ENCODE peak calls at places on chromosomes 7 and 10, in five cellular contexts. P is midbrain, H is endodermal cell, U is ELR, Z is Calu3. Q is an unnamed sample.

GRCh38 chr10:122149138-122149606 is 121.9 kb upstream of the BTBD16 start:
- DNase-seq in P (no peak), H (peak; percentile 54), U (no peak), Z (no peak), Q (no peak)

GRCh38 chr7:148699772-148700629 is 1.3 kb downstream of the CUL1 start:
- DNase-seq in P (peak; percentile 45), H (no peak), U (peak; percentile 34), Z (no peak), Q (peak; percentile 20)

GRCh38 chr7:73701357-73701995 is 18.0 kb downstream of the STX1A start:
- DNase-seq in P (no peak), H (peak; percentile 94), U (peak; percentile 78), Z (peak; percentile 48), Q (peak; percentile 50)

GRCh38 chr10:1157615-1157933 is 101.4 kb downstream of the WDR37 start:
- DNase-seq in P (no peak), H (no peak), U (no peak), Z (no peak), Q (no peak)

GRCh38 chr10:119118231-119118630 is 14.3 kb downstream of the DENND10 start:
- DNase-seq in P (no peak), H (no peak), U (no peak), Z (no peak), Q (no peak)

GRCh38 chr10:21600804-21601512 is 66.9 kb downstream of the MLLT10 start:
- DNase-seq in P (no peak), H (no peak), U (no peak), Z (no peak), Q (no peak)

GRCh38 chr7:70788276-70788675 is 343.7 kb upstream of the GALNT17 start:
- DNase-seq in P (no peak), H (peak; percentile 38), U (peak; percentile 2), Z (no peak), Q (no peak)

GRCh38 chr7:158970132-158970531 is 113.8 kb downstream of the DYNC2I1 start:
- DNase-seq in P (no peak), H (no peak), U (no peak), Z (no peak), Q (no peak)

GRCh38 chr10:119541459-119542356 is 811 bp downstream of the RGS10 start:
- DNase-seq in P (no peak), H (peak; percentile 66), U (peak; percentile 52), Z (no peak), Q (no peak)

GRCh38 chr10:71920540-71921318 is 43.5 kb upstream of the CHST3 start:
- DNase-seq in P (no peak), H (no peak), U (peak; percentile 61), Z (no peak), Q (no peak)

GRCh38 chr10:28179490-28180099 is 123.3 kb downstream of the MPP7 start:
- DNase-seq in P (peak; percentile 36), H (no peak), U (peak; percentile 81), Z (peak; percentile 57), Q (peak; percentile 79)

GRCh38 chr10:32150532-32151101 is 94.4 kb upstream of the KIF5B start:
- DNase-seq in P (no peak), H (peak; percentile 58), U (no peak), Z (no peak), Q (no peak)

GRCh38 chr10:59968705-59969104 is 62.3 kb upstream of the CCDC6 start:
- DNase-seq in P (no peak), H (no peak), U (no peak), Z (peak; percentile 58), Q (no peak)

GRCh38 chr7:42372498-42372897 is 135.5 kb upstream of the GLI3 start:
- DNase-seq in P (no peak), H (no peak), U (no peak), Z (no peak), Q (no peak)

GRCh38 chr7:17415955-17416354 is 117.5 kb downstream of the AHR start:
- DNase-seq in P (no peak), H (no peak), U (no peak), Z (no peak), Q (no peak)

Q was measured in cerebellar cortex.